ENCODE peak calls at places on chromosome 20, in ten cellular contexts. G is SK-N-SH, P is sigmoid colon, Y is ovary, T is A549, I is transverse colon, Q is tibial nerve, F is K562, L is esophagus muscularis mucosa, R is HepG2. D is an unnamed sample.

GRCh38 chr20:45311589-45312211 is 3.6 kb upstream of the MATN4 start:
- DNase-seq in G (peak; percentile 75), P (no peak), Y (peak; percentile 16), T (peak; percentile 75), I (peak; percentile 68), Q (peak; percentile 35), F (peak; percentile 78), L (no peak), R (peak; percentile 33), D (peak; percentile 72)

GRCh38 chr20:15619341-15619740 is 953.9 kb downstream of the KIF16B start:
- DNase-seq in G (no peak), P (no peak), Y (no peak), T (no peak), I (no peak), Q (no peak), F (no peak), L (no peak), R (no peak), D (no peak)

GRCh38 chr20:35539756-35540212 is 2.1 kb upstream of the ERGIC3 start:
- DNase-seq in G (no peak), P (no peak), Y (no peak), T (peak; percentile 19), I (peak; percentile 69), Q (peak; percentile 14), F (peak; percentile 85), L (no peak), R (peak; percentile 97), D (peak; percentile 91)

GRCh38 chr20:35434085-35435005 is 3.7 kb downstream of the GDF5 start:
- DNase-seq in G (no peak), P (peak; percentile 73), Y (peak; percentile 68), T (no peak), I (no peak), Q (no peak), F (no peak), L (no peak), R (no peak), D (no peak)

GRCh38 chr20:24378651-24379050 is 90.8 kb upstream of the SYNDIG1 start:
- DNase-seq in G (no peak), P (no peak), Y (no peak), T (no peak), I (no peak), Q (no peak), F (no peak), L (no peak), R (no peak), D (no peak)

GRCh38 chr20:18738055-18738454 is 75.5 kb upstream of the SCP2D1 start:
- DNase-seq in G (no peak), P (no peak), Y (no peak), T (peak; percentile 11), I (no peak), Q (no peak), F (peak; percentile 61), L (no peak), R (no peak), D (no peak)

GRCh38 chr20:25054995-25055629 is 2.8 kb downstream of the ACSS1 start:
- DNase-seq in G (no peak), P (peak; percentile 62), Y (no peak), T (no peak), I (peak; percentile 13), Q (no peak), F (no peak), L (no peak), R (peak; percentile 80), D (peak; percentile 24)

GRCh38 chr20:51596656-51597388 is 54.3 kb upstream of the NFATC2 start:
- DNase-seq in G (no peak), P (no peak), Y (no peak), T (no peak), I (no peak), Q (no peak), F (no peak), L (no peak), R (no peak), D (no peak)

GRCh38 chr20:13402171-13402760 is 181.2 kb downstream of the ISM1 start:
- DNase-seq in G (no peak), P (no peak), Y (no peak), T (no peak), I (peak; percentile 31), Q (peak; percentile 16), F (no peak), L (no peak), R (no peak), D (no peak)

GRCh38 chr20:540391-541201 is 3.0 kb downstream of the CSNK2A1 start:
- DNase-seq in G (no peak), P (no peak), Y (no peak), T (no peak), I (no peak), Q (no peak), F (no peak), L (no peak), R (peak; percentile 52), D (no peak)

GRCh38 chr20:543369-544152 is at the start of gene CSNK2A1:
- DNase-seq in G (peak; percentile 93), P (peak; percentile 97), Y (peak; percentile 93), T (peak; percentile 98), I (peak; percentile 96), Q (peak; percentile 92), F (peak; percentile 94), L (peak; percentile 98), R (peak; percentile 95), D (peak; percentile 95)

GRCh38 chr20:539848-540247 is 3.7 kb downstream of the CSNK2A1 start:
- DNase-seq in G (no peak), P (no peak), Y (no peak), T (no peak), I (no peak), Q (peak; percentile 9), F (peak; percentile 25), L (no peak), R (peak; percentile 51), D (no peak)

GRCh38 chr20:544153-544725 is 649 bp upstream of the CSNK2A1 start:
- DNase-seq in G (no peak), P (no peak), Y (no peak), T (no peak), I (no peak), Q (no peak), F (peak; percentile 27), L (no peak), R (no peak), D (no peak)

GRCh38 chr20:542777-543368 is 717 bp downstream of the CSNK2A1 start:
- DNase-seq in G (no peak), P (no peak), Y (no peak), T (peak; percentile 23), I (peak; percentile 44), Q (no peak), F (peak; percentile 48), L (no peak), R (no peak), D (peak; percentile 27)
- TF ChIP-seq EP300 in G (no peak), P (no peak), Y (no peak), T (no peak), I (no peak), Q (no peak), F (no peak), L (no peak), R (no peak), D (no peak)

GRCh38 chr20:47043076-47043475 is 148.4 kb downstream of the EYA2 start:
- DNase-seq in G (no peak), P (no peak), Y (no peak), T (no peak), I (no peak), Q (no peak), F (no peak), L (no peak), R (no peak), D (no peak)
- TF ChIP-seq EP300 in G (no peak), P (no peak), Y (no peak), T (no peak), I (no peak), Q (no peak), F (no peak), L (no peak), R (no peak), D (no peak)

GRCh38 chr20:61757678-61758555 is 307.8 kb downstream of the TAF4 start:
- DNase-seq in G (no peak), P (peak; percentile 53), Y (no peak), T (no peak), I (no peak), Q (no peak), F (no peak), L (no peak), R (no peak), D (no peak)

GRCh38 chr20:61761453-61762207 is 304.1 kb downstream of the TAF4 start:
- DNase-seq in G (no peak), P (peak; percentile 48), Y (no peak), T (no peak), I (no peak), Q (no peak), F (no peak), L (no peak), R (no peak), D (no peak)

GRCh38 chr20:61760321-61761112 is 305.2 kb downstream of the TAF4 start:
- DNase-seq in G (no peak), P (peak; percentile 60), Y (no peak), T (no peak), I (no peak), Q (no peak), F (no peak), L (no peak), R (no peak), D (no peak)

GRCh38 chr20:61758556-61759200 is 307.0 kb downstream of the TAF4 start:
- DNase-seq in G (no peak), P (peak; percentile 27), Y (no peak), T (no peak), I (no peak), Q (no peak), F (no peak), L (no peak), R (no peak), D (no peak)

GRCh38 chr20:61759286-61760065 is 306.2 kb downstream of the TAF4 start:
- DNase-seq in G (no peak), P (peak; percentile 48), Y (no peak), T (no peak), I (no peak), Q (no peak), F (no peak), L (no peak), R (no peak), D (no peak)
- TF ChIP-seq EP300 in G (no peak), P (no peak), Y (no peak), T (no peak), I (no peak), Q (no peak), F (no peak), L (no peak), R (no peak), D (no peak)

DNA sequence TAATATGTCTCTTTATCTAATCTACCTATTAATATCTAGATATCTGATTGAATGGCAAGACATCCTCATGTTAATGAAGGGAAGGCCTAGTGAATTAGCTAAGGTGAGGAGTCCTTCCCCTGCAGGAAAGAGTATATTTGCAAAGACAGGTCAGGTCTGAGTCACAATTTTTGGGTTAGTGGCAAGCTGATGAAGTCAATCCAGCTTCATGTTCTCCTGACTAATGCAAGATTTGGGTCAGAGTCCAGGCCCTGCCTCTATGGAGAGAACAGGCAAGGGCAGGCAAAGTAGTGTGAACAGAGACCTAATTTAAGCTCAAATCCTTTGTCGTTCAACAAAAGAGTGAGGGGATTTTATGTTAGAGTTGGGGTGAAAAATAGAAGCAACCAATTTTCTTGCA is 496.7 kb downstream of the BMP2 start:
- DNase-seq in G (no peak), P (no peak), Y (no peak), T (no peak), I (no peak), Q (no peak), F (no peak), L (no peak), R (no peak), D (no peak)
- TF ChIP-seq EP300 in G (no peak), P (no peak), Y (no peak), T (no peak), I (no peak), Q (no peak), F (no peak), L (no peak), R (no peak), D (no peak)